ENCODE peak calls at places on chromosomes 1 and 21, in five cellular contexts. R is H1, Y is K562, Z is GM12878, V is HepG2. W is an unnamed sample.

GRCh38 chr1:213376862-213377372 is 325.9 kb downstream of the RPS6KC1 start:
- DNase-seq in V (peak; percentile 66), Y (no peak), R (no peak), Z (no peak), W (no peak)

GRCh38 chr1:187680823-187681222 is 852.1 kb downstream of the PLA2G4A start:
- DNase-seq in R (no peak), Y (no peak), V (no peak), Z (no peak), W (no peak)

GRCh38 chr1:201911827-201912571 is 23.3 kb downstream of the SHISA4 start:
- DNase-seq in V (no peak), Z (no peak), R (no peak), Y (no peak), W (no peak)

GRCh38 chr1:198656500-198656932 is 17.7 kb downstream of the PTPRC start:
- DNase-seq in Z (no peak), V (no peak), R (no peak), Y (peak; percentile 49), W (no peak)

GRCh38 chr21:32456497-32456918 is 44.0 kb downstream of the EVA1C start:
- DNase-seq in V (no peak), Y (no peak), R (no peak), Z (no peak), W (no peak)

GRCh38 chr1:27099154-27099903 is 55.6 kb downstream of the SLC9A1 start:
- DNase-seq in V (peak; percentile 55), Z (no peak), Y (peak; percentile 78), R (no peak), W (peak; percentile 62)

GRCh38 chr1:39183503-39184353 is 20.8 kb upstream of the MACF1 start:
- DNase-seq in Y (peak; percentile 66), V (peak; percentile 90), R (no peak), Z (no peak), W (no peak)

GRCh38 chr1:186235696-186236095 is 139.4 kb downstream of the TPR start:
- DNase-seq in V (no peak), Y (no peak), R (no peak), Z (no peak), W (no peak)

GRCh38 chr1:160376525-160377131 is 9.8 kb downstream of the NHLH1 start:
- DNase-seq in R (no peak), Y (peak; percentile 77), V (peak; percentile 58), Z (peak; percentile 36), W (peak; percentile 79)

GRCh38 chr1:212012034-212012740 is 23.2 kb downstream of the INTS7 start:
- DNase-seq in V (peak; percentile 63), Z (peak; percentile 38), Y (peak; percentile 77), R (peak; percentile 21), W (peak; percentile 85)

GRCh38 chr1:212007896-212008295 is 27.5 kb downstream of the INTS7 start:
- DNase-seq in V (no peak), Y (no peak), R (no peak), Z (no peak), W (no peak)

GRCh38 chr1:212007178-212007577 is 28.2 kb downstream of the INTS7 start:
- DNase-seq in R (no peak), Z (no peak), V (no peak), Y (no peak), W (no peak)

GRCh38 chr1:212013672-212014071 is 21.7 kb downstream of the INTS7 start:
- DNase-seq in R (no peak), Z (no peak), V (peak; percentile 21), Y (no peak), W (no peak)

GRCh38 chr1:212010004-212010403 is 25.4 kb downstream of the INTS7 start:
- DNase-seq in R (no peak), Y (no peak), Z (no peak), V (peak; percentile 17), W (no peak)
- TF ChIP-seq USF2 in R (no peak), Y (no peak), Z (no peak), V (no peak), W (no peak)

DNA sequence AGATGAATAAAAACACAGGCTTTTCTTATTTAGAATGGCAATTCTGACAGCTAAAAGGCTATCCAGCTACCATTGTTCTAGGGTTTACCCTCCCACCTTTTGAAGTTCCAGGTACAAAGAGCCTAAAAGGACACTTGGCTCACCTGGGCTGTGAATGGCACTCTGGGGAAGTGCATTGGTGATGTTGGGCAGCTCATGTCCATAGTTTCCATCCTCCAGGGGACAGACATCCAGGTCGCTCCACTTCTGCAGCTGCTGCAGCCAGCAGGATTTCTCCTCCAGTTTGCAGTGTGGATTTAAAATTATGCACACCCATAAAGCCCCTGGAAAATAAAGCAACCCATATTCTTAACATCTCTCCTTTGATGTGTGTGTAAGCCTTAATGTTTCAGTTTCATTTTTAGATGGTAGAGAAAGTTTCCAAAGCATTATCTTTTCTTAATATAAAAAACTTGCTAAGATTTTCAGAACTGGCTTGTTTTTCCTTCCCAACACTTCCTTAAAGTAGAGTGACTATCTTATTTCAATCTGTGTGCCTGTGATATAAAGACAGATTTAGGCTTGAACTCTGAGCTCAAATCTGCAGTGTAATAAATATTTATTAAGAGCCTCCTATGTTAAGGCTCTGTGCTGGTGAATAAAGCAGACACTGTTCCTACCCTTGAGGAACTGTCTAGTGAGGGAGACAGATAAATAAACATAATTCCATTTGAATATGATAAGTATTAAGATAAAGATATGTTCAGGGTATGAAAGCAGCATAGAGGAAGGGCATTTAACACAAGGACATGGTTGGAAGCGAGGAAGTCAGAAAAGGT is 39.1 kb downstream of the UROD start:
- DNase-seq in Y (no peak), R (no peak), Z (no peak), V (no peak), W (no peak)
- TF ChIP-seq JUND in Y (no peak), R (no peak), Z (no peak), V (no peak), W (no peak)

DNA sequence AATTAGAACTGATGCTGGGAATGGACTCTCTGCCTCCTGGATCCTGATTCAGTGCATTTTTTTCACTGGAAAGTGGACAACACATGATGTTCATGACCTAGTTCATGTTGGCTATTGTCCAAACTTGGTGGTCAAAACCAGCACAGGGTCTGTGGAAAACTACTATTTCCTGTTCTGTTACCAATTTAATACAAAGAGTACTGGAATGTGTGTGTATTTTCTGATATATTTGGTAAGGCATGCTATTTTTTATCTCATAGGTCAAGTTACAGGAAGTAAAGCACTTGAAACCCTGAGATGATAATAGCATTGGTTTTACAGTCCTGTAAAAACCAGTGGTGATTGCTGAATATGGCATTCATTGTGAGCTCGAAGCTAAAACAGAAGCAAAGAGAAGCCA is 89.9 kb downstream of the SGIP1 start:
- DNase-seq in V (no peak), Y (no peak), Z (no peak), R (no peak), W (no peak)
- TF ChIP-seq USF2 in V (no peak), Y (no peak), Z (no peak), R (no peak), W (no peak)

GRCh38 chr1:26075421-26076144 is 8.2 kb upstream of the TRIM63 start:
- DNase-seq in R (no peak), V (no peak), Z (no peak), Y (no peak), W (no peak)

GRCh38 chr1:26079960-26080814 is 12.8 kb upstream of the TRIM63 start:
- DNase-seq in V (no peak), Y (no peak), Z (no peak), R (no peak), W (no peak)

GRCh38 chr1:26078286-26079177 is 11.1 kb upstream of the TRIM63 start:
- DNase-seq in Z (no peak), R (no peak), V (no peak), Y (no peak), W (no peak)

GRCh38 chr1:26079178-26079563 is 11.7 kb upstream of the TRIM63 start:
- DNase-seq in V (no peak), R (no peak), Z (no peak), Y (no peak), W (no peak)

DNA sequence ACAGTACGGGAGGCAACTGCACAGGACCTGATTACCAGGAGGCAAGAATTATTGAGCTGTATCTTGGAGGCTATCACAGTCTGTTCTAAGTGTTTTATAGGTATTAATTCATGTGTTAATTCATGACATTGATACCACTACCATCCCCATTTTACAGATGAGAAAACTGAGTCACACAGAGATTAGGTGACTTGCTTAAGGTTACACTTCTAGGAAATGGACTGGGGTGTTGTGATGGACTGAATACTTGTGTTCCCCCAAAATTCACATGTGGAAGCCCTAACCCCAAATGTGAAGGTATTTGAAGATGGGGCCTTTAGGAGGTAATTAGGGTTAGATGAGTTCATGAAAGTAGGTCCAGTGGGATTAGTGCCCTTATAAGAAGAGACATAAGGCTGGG is 10.1 kb upstream of the TRIM63 start:
- DNase-seq in Y (no peak), Z (no peak), R (no peak), V (no peak), W (no peak)
- TF ChIP-seq JUND in Y (peak; percentile 42), Z (no peak), R (no peak), V (no peak), W (no peak)

GRCh38 chr1:221044538-221044937 is 165.3 kb downstream of the HLX start:
- DNase-seq in Y (no peak), Z (no peak), R (no peak), V (no peak), W (no peak)
- TF ChIP-seq USF2 in Y (no peak), Z (no peak), R (no peak), V (no peak), W (no peak)

DNA sequence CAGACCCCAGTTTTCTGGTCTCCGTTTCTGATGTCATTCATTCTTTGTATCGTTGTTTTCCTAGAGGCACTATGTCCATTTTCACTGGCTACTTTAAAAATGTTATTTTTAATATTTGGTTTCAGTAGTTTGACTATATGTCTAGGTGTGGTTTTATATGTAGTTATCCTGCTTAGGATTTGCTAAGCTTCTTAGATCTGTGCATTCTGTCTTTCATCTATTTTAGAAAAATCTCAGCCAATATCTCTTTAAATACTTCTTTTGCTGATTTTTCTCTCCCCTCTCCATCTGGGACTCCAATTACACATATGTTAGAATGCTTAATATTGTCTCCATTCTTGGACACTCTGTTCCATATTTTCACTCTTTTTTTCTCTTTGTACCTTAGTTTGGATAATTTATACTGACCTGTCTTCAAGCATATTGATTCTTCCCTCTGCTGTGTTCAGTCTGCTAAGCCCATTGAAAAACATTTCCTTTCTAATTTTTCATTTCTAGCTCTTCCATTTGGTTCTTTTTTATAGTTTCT is 13.3 kb upstream of the CLSPN start:
- DNase-seq in Z (no peak), Y (no peak), V (no peak), R (no peak), W (no peak)
- TF ChIP-seq JUND in Z (no peak), Y (no peak), V (no peak), R (no peak), W (no peak)